ENCODE peak calls at places on chromosomes 4 and X, in ten cellular contexts. N is IMR-90, X is endodermal cell, S is tibial artery, H is right atrium auricular region, I is neural progenitor cell, V is upper lobe of left lung, J is Peyer's patch, M is upper lobe of right lung, K is body of pancreas. A is an unnamed sample.

GRCh38 chr4:127783026-127783769 is 1.1 kb downstream of the HSPA4L start:
- DNase-seq in N (peak; percentile 65), X (peak; percentile 73), S (peak; percentile 70), H (peak; percentile 86), I (peak; percentile 53), V (no peak), J (peak; percentile 56), M (peak; percentile 71), K (peak; percentile 77), A (peak; percentile 66)

GRCh38 chr4:39770471-39770870 is 72.5 kb downstream of the UBE2K start:
- DNase-seq in N (no peak), X (no peak), S (no peak), H (no peak), I (no peak), V (peak; percentile 80), J (no peak), M (no peak), K (no peak), A (no peak)

GRCh38 chr4:178090640-178091411 is 648.6 kb upstream of the AGA start:
- DNase-seq in N (no peak), X (peak; percentile 66), S (no peak), H (no peak), I (peak; percentile 7), V (peak; percentile 63), J (peak; percentile 40), M (no peak), K (no peak), A (no peak)

GRCh38 chr4:81756973-81757372 is 285.3 kb upstream of the RASGEF1B start:
- DNase-seq in N (no peak), X (no peak), S (no peak), H (no peak), I (no peak), V (no peak), J (no peak), M (no peak), K (no peak), A (no peak)

GRCh38 chrX:44400588-44400987 is 57.1 kb upstream of the EFHC2 start:
- DNase-seq in N (peak; percentile 96), X (no peak), S (no peak), H (no peak), I (no peak), V (no peak), J (no peak), M (no peak), K (no peak), A (no peak)

GRCh38 chr4:98604723-98605122 is 53.7 kb downstream of the TSPAN5 start:
- DNase-seq in N (no peak), X (no peak), S (no peak), H (no peak), I (no peak), V (no peak), J (no peak), M (no peak), K (no peak), A (no peak)

GRCh38 chr4:74056114-74056857 is 17.8 kb upstream of the CXCL3 start:
- DNase-seq in N (peak; percentile 52), X (no peak), S (no peak), H (no peak), I (no peak), V (no peak), J (no peak), M (no peak), K (no peak), A (no peak)

GRCh38 chr4:88007304-88008132 is at the start of gene PKD2:
- DNase-seq in N (peak; percentile 65), X (peak; percentile 90), S (peak; percentile 83), H (peak; percentile 76), I (peak; percentile 90), V (peak; percentile 97), J (peak; percentile 91), M (peak; percentile 93), K (peak; percentile 77), A (peak; percentile 91)

GRCh38 chr4:10101559-10102192 is 14.9 kb downstream of the WDR1 start:
- DNase-seq in N (no peak), X (no peak), S (no peak), H (no peak), I (no peak), V (no peak), J (no peak), M (no peak), K (no peak), A (no peak)

GRCh38 chr4:76658231-76659102 is 223.4 kb downstream of the SHROOM3 start:
- DNase-seq in N (peak; percentile 86), X (no peak), S (no peak), H (no peak), I (no peak), V (no peak), J (no peak), M (no peak), K (no peak), A (no peak)

GRCh38 chr4:78331965-78332364 is 219.6 kb upstream of the ANXA3 start:
- DNase-seq in N (no peak), X (no peak), S (no peak), H (no peak), I (no peak), V (no peak), J (no peak), M (no peak), K (no peak), A (no peak)

GRCh38 chrX:134171661-134172587 is 65.1 kb upstream of the CCDC160 start:
- DNase-seq in N (no peak), X (peak; percentile 74), S (peak; percentile 34), H (no peak), I (peak; percentile 69), V (peak; percentile 78), J (peak; percentile 37), M (peak; percentile 61), K (peak; percentile 21), A (no peak)

GRCh38 chr4:124685851-124686250 is 26.7 kb downstream of the ANKRD50 start:
- DNase-seq in N (no peak), X (no peak), S (no peak), H (no peak), I (no peak), V (no peak), J (no peak), M (no peak), K (no peak), A (no peak)

GRCh38 chrX:114712466-114712865 is 128.6 kb downstream of the HTR2C start:
- DNase-seq in N (no peak), X (no peak), S (no peak), H (no peak), I (no peak), V (no peak), J (no peak), M (no peak), K (no peak), A (no peak)

GRCh38 chr4:1400191-1400805 is 5.9 kb downstream of the NKX1-1 start:
- DNase-seq in N (no peak), X (no peak), S (no peak), H (no peak), I (no peak), V (peak; percentile 38), J (peak; percentile 37), M (peak; percentile 44), K (no peak), A (no peak)
- H3K27me3 ChIP-seq in N (peaks cover 51% of the 10 kb centered on the region), X (peaks cover 65% of the 10 kb centered on the region), S (peaks cover 66% of the 10 kb centered on the region), H (peaks cover 20% of the 10 kb centered on the region), I (peaks cover 60% of the 10 kb centered on the region), V (peaks cover 3% of the 10 kb centered on the region), J (peaks cover 38% of the 10 kb centered on the region), M (peaks cover 49% of the 10 kb centered on the region), K (peaks cover 34% of the 10 kb centered on the region), A (peaks cover 41% of the 10 kb centered on the region)

DNA sequence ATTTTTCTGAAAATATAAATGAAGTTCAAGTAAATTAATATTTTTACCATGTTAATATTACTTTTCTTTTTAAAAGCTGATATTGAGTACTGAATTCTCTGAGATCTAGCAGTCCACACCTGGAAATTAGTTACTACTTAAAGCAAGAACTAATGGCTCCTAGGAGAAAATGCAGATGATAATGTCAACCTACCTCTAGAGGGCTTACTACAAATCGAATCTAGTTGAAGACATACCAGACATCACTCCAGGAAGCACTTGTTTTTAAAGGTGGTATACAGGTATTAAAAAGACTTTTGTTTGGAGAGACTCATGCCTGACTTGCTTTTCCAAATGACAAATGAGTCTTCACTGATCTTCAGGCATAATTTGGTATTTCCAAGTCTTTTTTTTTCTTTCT is 516.4 kb upstream of the BOD1L1 start:
- DNase-seq in N (peak; percentile 6), X (no peak), S (no peak), H (no peak), I (no peak), V (no peak), J (no peak), M (no peak), K (no peak), A (no peak)
- H3K27ac ChIP-seq in N (no peak overlapping the region), X (no peak overlapping the region), S (no peak overlapping the region), H (no peak overlapping the region), I (no peak overlapping the region), V (no peak overlapping the region), J (no peak overlapping the region), M (no peak overlapping the region), K (no peak overlapping the region), A (no peak overlapping the region)

GRCh38 chrX:69505772-69506616 is 1.9 kb downstream of the NALF2 start:
- DNase-seq in N (no peak), X (peak; percentile 40), S (no peak), H (no peak), I (peak; percentile 7), V (no peak), J (no peak), M (no peak), K (no peak), A (no peak)

GRCh38 chrX:69501433-69501832 is 2.7 kb upstream of the NALF2 start:
- DNase-seq in N (no peak), X (peak; percentile 82), S (no peak), H (no peak), I (peak; percentile 79), V (no peak), J (no peak), M (no peak), K (peak; percentile 68), A (no peak)

GRCh38 chrX:69503835-69504625 is at the start of gene NALF2:
- DNase-seq in N (peak; percentile 11), X (peak; percentile 93), S (peak; percentile 37), H (no peak), I (peak; percentile 90), V (peak; percentile 80), J (peak; percentile 57), M (peak; percentile 75), K (peak; percentile 59), A (no peak)

GRCh38 chrX:69504626-69505612 is 793 bp downstream of the NALF2 start:
- DNase-seq in N (no peak), X (peak; percentile 56), S (no peak), H (no peak), I (peak; percentile 55), V (peak; percentile 52), J (no peak), M (no peak), K (no peak), A (peak; percentile 31)

GRCh38 chrX:69503228-69503834 is 795 bp upstream of the NALF2 start:
- DNase-seq in N (no peak), X (no peak), S (no peak), H (no peak), I (no peak), V (no peak), J (no peak), M (no peak), K (peak; percentile 40), A (peak; percentile 35)
- TF ChIP-seq CTCF in N (no peak), X (peak; percentile 73), S (no peak), H (peak; percentile 40), I (peak; percentile 39), V (no peak), J (no peak), M (peak; percentile 11), K (peak; percentile 1), A (peak; percentile 43)

DNA sequence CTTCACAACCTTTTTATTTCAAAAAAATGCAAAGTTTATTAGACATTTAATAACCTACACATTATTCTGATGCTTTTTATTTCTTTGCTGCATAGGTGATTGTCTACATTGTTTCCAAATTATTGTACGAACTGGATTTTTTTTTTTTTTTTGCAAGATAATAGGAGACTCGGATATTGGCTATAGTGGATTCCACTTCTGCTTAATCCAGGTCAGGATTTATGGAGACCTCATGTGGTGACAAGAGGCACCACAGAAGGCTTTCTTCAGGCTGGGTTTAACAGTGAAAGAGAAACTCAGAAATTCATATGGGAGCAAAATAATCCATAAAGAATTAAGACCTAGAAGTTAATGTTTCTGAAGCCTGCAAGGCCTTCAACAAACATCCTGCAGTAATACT is 2.4 kb upstream of the SLIT2 start:
- DNase-seq in N (peak; percentile 69), X (no peak), S (no peak), H (no peak), I (peak; percentile 25), V (no peak), J (no peak), M (no peak), K (peak; percentile 12), A (no peak)
- H3K27me3 ChIP-seq in N (peaks cover 19% of the 10 kb centered on the region), X (peaks cover 39% of the 10 kb centered on the region), S (peaks cover 4% of the 10 kb centered on the region), H (no peaks in the 10 kb centered on the region), I (peaks cover 49% of the 10 kb centered on the region), V (no peaks in the 10 kb centered on the region), J (peaks cover 4% of the 10 kb centered on the region), M (peaks cover 19% of the 10 kb centered on the region), K (peaks cover 9% of the 10 kb centered on the region), A (peaks cover under 1% of the 10 kb centered on the region)